ENCODE peak calls at places on chromosomes 6 and 20, in eight cellular contexts. S, O, F, L, N, V, A and G are unnamed samples.

GRCh38 chr20:3658708-3659491 is 4.3 kb downstream of the GFRA4 start:
- DNase-seq in S (no peak), O (no peak), F (no peak), L (no peak), N (peak; percentile 13), V (peak; percentile 14), A (no peak), G (no peak)

GRCh38 chr6:110895907-110896608 is 21.5 kb downstream of the AMD1 start:
- DNase-seq in S (no peak), O (no peak), F (no peak), L (no peak), N (no peak), V (no peak), A (no peak), G (no peak)

GRCh38 chr6:22071655-22072054 is 225.2 kb downstream of the PRL start:
- DNase-seq in S (peak; percentile 38), O (peak; percentile 21), F (no peak), L (no peak), N (peak; percentile 63), V (peak; percentile 53), A (peak; percentile 21), G (peak; percentile 50)

GRCh38 chr6:130632897-130633296 is 194.3 kb upstream of the SMLR1 start:
- DNase-seq in S (no peak), O (no peak), F (no peak), L (no peak), N (no peak), V (no peak), A (no peak), G (no peak)

GRCh38 chr6:149990109-149990671 is 26.4 kb downstream of the ULBP1 start:
- DNase-seq in S (no peak), O (no peak), F (no peak), L (no peak), N (no peak), V (no peak), A (no peak), G (no peak)

GRCh38 chr6:156884306-156884705 is 107.1 kb downstream of the ARID1B start:
- DNase-seq in S (no peak), O (no peak), F (no peak), L (no peak), N (no peak), V (no peak), A (no peak), G (no peak)

GRCh38 chr6:19415605-19416326 is 421.4 kb upstream of the ID4 start:
- DNase-seq in S (no peak), O (peak; percentile 69), F (no peak), L (no peak), N (no peak), V (peak; percentile 76), A (peak; percentile 62), G (peak; percentile 49)

GRCh38 chr20:63071541-63072181 is 64.9 kb upstream of the BHLHE23 start:
- DNase-seq in S (peak; percentile 23), O (peak; percentile 80), F (peak; percentile 79), L (no peak), N (no peak), V (peak; percentile 75), A (peak; percentile 58), G (peak; percentile 11)

GRCh38 chr6:160031442-160031841 is 62.6 kb downstream of the IGF2R start:
- DNase-seq in S (peak; percentile 39), O (peak; percentile 36), F (no peak), L (no peak), N (no peak), V (peak; percentile 26), A (no peak), G (peak; percentile 38)

GRCh38 chr6:14762077-14762476 is 483.8 kb upstream of the JARID2 start:
- DNase-seq in S (no peak), O (no peak), F (no peak), L (no peak), N (no peak), V (no peak), A (no peak), G (no peak)

GRCh38 chr6:52514514-52514913 is 62.3 kb downstream of the TRAM2 start:
- DNase-seq in S (peak; percentile 87), O (peak; percentile 64), F (no peak), L (no peak), N (peak; percentile 71), V (peak; percentile 90), A (peak; percentile 87), G (peak; percentile 78)

GRCh38 chr20:33653218-33653899 is 8.8 kb upstream of the C20orf144 start:
- DNase-seq in S (peak; percentile 57), O (peak; percentile 46), F (peak; percentile 84), L (peak; percentile 45), N (no peak), V (peak; percentile 75), A (peak; percentile 58), G (peak; percentile 74)

GRCh38 chr6:109237082-109237985 is 142.0 kb downstream of the CEP57L1 start:
- DNase-seq in S (peak; percentile 34), O (peak; percentile 43), F (no peak), L (peak; percentile 46), N (no peak), V (peak; percentile 73), A (peak; percentile 86), G (no peak)

GRCh38 chr6:118501816-118502568 is 46.1 kb upstream of the PLN start:
- DNase-seq in S (peak; percentile 10), O (no peak), F (no peak), L (no peak), N (no peak), V (no peak), A (no peak), G (no peak)

GRCh38 chr20:42611423-42611822 is 578.3 kb downstream of the PTPRT start:
- DNase-seq in S (no peak), O (no peak), F (no peak), L (no peak), N (no peak), V (no peak), A (no peak), G (no peak)

GRCh38 chr20:15609956-15610355 is 963.3 kb downstream of the KIF16B start:
- DNase-seq in S (no peak), O (no peak), F (no peak), L (no peak), N (no peak), V (no peak), A (peak; percentile 14), G (no peak)

GRCh38 chr20:48831702-48832422 is 4.1 kb upstream of the PREX1 start:
- DNase-seq in S (peak; percentile 82), O (peak; percentile 59), F (no peak), L (peak; percentile 56), N (peak; percentile 70), V (peak; percentile 54), A (peak; percentile 51), G (peak; percentile 75)

GRCh38 chr6:38021029-38021428 is 201.5 kb downstream of the ZFAND3 start:
- DNase-seq in S (no peak), O (no peak), F (no peak), L (no peak), N (no peak), V (no peak), A (no peak), G (no peak)

GRCh38 chr6:132011582-132011981 is 60.4 kb upstream of the CCN2 start:
- DNase-seq in S (no peak), O (no peak), F (no peak), L (no peak), N (no peak), V (peak; percentile 58), A (no peak), G (peak; percentile 72)

GRCh38 chr6:24273471-24273870 is 84.4 kb downstream of the DCDC2 start:
- DNase-seq in S (peak; percentile 59), O (no peak), F (no peak), L (no peak), N (no peak), V (no peak), A (peak; percentile 36), G (peak; percentile 12)

GRCh38 chr6:80742481-80742880 is 636.0 kb downstream of the BCKDHB start:
- DNase-seq in S (peak; percentile 75), O (peak; percentile 47), F (no peak), L (peak; percentile 7), N (no peak), V (peak; percentile 74), A (peak; percentile 46), G (peak; percentile 56)

GRCh38 chr6:159169193-159169555 is at the start of gene FNDC1:
- DNase-seq in S (no peak), O (no peak), F (no peak), L (no peak), N (peak; percentile 66), V (no peak), A (no peak), G (no peak)

GRCh38 chr20:46964299-46965123 is 69.9 kb downstream of the EYA2 start:
- DNase-seq in S (no peak), O (no peak), F (no peak), L (no peak), N (no peak), V (no peak), A (no peak), G (no peak)

GRCh38 chr6:4693566-4693965 is 82.6 kb upstream of the CDYL start:
- DNase-seq in S (no peak), O (no peak), F (no peak), L (no peak), N (no peak), V (no peak), A (no peak), G (no peak)

GRCh38 chr20:51385941-51386530 is 156.5 kb downstream of the NFATC2 start:
- DNase-seq in S (no peak), O (peak; percentile 25), F (no peak), L (peak; percentile 16), N (peak; percentile 60), V (peak; percentile 61), A (peak; percentile 44), G (peak; percentile 55)

GRCh38 chr6:90080876-90081464 is 186.7 kb downstream of the GJA10 start:
- DNase-seq in S (no peak), O (no peak), F (no peak), L (no peak), N (no peak), V (no peak), A (no peak), G (no peak)

GRCh38 chr6:82365011-82365751 is 1.6 kb downstream of the TPBG start:
- DNase-seq in S (peak; percentile 7), O (no peak), F (no peak), L (no peak), N (peak; percentile 61), V (peak; percentile 44), A (peak; percentile 44), G (peak; percentile 61)

GRCh38 chr20:44961868-44962267 is 1.7 kb upstream of the TOMM34 start:
- DNase-seq in S (peak; percentile 43), O (peak; percentile 91), F (no peak), L (no peak), N (no peak), V (peak; percentile 63), A (peak; percentile 47), G (peak; percentile 63)

GRCh38 chr20:62363920-62364851 is 2.9 kb downstream of the LAMA5 start:
- DNase-seq in S (no peak), O (no peak), F (no peak), L (no peak), N (no peak), V (peak; percentile 65), A (peak; percentile 51), G (no peak)

GRCh38 chr20:64246616-64247311 is 8.8 kb upstream of the PCMTD2 start:
- DNase-seq in S (no peak), O (no peak), F (no peak), L (no peak), N (peak; percentile 42), V (no peak), A (no peak), G (no peak)

GRCh38 chr6:170207586-170207985 is 83.3 kb downstream of the DLL1 start:
- DNase-seq in S (no peak), O (no peak), F (no peak), L (no peak), N (peak; percentile 42), V (no peak), A (no peak), G (no peak)

GRCh38 chr20:311603-312002 is 13.7 kb upstream of the SOX12 start:
- DNase-seq in S (no peak), O (no peak), F (no peak), L (no peak), N (no peak), V (no peak), A (no peak), G (no peak)

GRCh38 chr6:108760158-108761050 is 87.8 kb upstream of the ARMC2 start:
- DNase-seq in S (peak; percentile 85), O (no peak), F (no peak), L (no peak), N (no peak), V (no peak), A (peak; percentile 57), G (peak; percentile 50)

GRCh38 chr20:22509090-22509938 is 75.1 kb downstream of the FOXA2 start:
- DNase-seq in S (peak; percentile 3), O (no peak), F (no peak), L (no peak), N (no peak), V (no peak), A (no peak), G (no peak)